ENCODE peak calls at places on chromosomes 16 and 17, in five cellular contexts. One of them, this sample, is unnamed.

GRCh38 chr16:23917621-23918020 is 81.8 kb downstream of the PRKCB start:
- DNase-seq in brain microvascular endothelial cell: no peak
- DNase-seq in AG04450: no peak
- DNase-seq in HFF-Myc: no peak
- DNase-seq in cardiac muscle cell: no peak
- DNase-seq in this sample: no peak

GRCh38 chr16:11480634-11481033 is 106.1 kb downstream of the LITAF start:
- DNase-seq in HFF-Myc: no peak
- DNase-seq in cardiac muscle cell: no peak
- DNase-seq in brain microvascular endothelial cell: no peak
- DNase-seq in AG04450: no peak
- DNase-seq in this sample: no peak

GRCh38 chr17:76948726-76949342 is 80.6 kb downstream of the MGAT5B start:
- DNase-seq in HFF-Myc: no peak
- DNase-seq in brain microvascular endothelial cell: no peak
- DNase-seq in cardiac muscle cell: no peak
- DNase-seq in AG04450: no peak
- DNase-seq in this sample: no peak

GRCh38 chr17:64336760-64337413 is 53.8 kb downstream of the PECAM1 start:
- DNase-seq in cardiac muscle cell: no peak
- DNase-seq in brain microvascular endothelial cell: no peak
- DNase-seq in AG04450: no peak
- DNase-seq in HFF-Myc: no peak
- DNase-seq in this sample: no peak

GRCh38 chr17:42675984-42676423 is 790 bp downstream of the PLEKHH3 start:
- DNase-seq in AG04450: no peak
- DNase-seq in cardiac muscle cell: peak
- DNase-seq in HFF-Myc: no peak
- DNase-seq in brain microvascular endothelial cell: no peak
- DNase-seq in this sample: no peak

GRCh38 chr16:56792960-56793359 is 63.0 kb downstream of the NUP93 start:
- DNase-seq in HFF-Myc: no peak
- DNase-seq in brain microvascular endothelial cell: no peak
- DNase-seq in AG04450: no peak
- DNase-seq in cardiac muscle cell: no peak
- DNase-seq in this sample: no peak

GRCh38 chr17:80891096-80892018 is 100.3 kb upstream of the CHMP6 start:
- DNase-seq in cardiac muscle cell: no peak
- DNase-seq in brain microvascular endothelial cell: peak
- DNase-seq in HFF-Myc: peak
- DNase-seq in AG04450: peak
- DNase-seq in this sample: no peak

GRCh38 chr16:86722970-86723369 is 144.6 kb downstream of the FOXL1 start:
- DNase-seq in HFF-Myc: no peak
- DNase-seq in AG04450: no peak
- DNase-seq in brain microvascular endothelial cell: no peak
- DNase-seq in cardiac muscle cell: no peak
- DNase-seq in this sample: no peak

GRCh38 chr17:42669705-42670198 is 7.0 kb downstream of the PLEKHH3 start:
- DNase-seq in brain microvascular endothelial cell: no peak
- DNase-seq in cardiac muscle cell: no peak
- DNase-seq in HFF-Myc: no peak
- DNase-seq in AG04450: no peak
- DNase-seq in this sample: no peak

GRCh38 chr17:10512856-10513255 is 5.5 kb downstream of the MYH1 start:
- DNase-seq in cardiac muscle cell: no peak
- DNase-seq in AG04450: no peak
- DNase-seq in HFF-Myc: no peak
- DNase-seq in brain microvascular endothelial cell: no peak
- DNase-seq in this sample: no peak

GRCh38 chr16:8070501-8070900 is 519.8 kb downstream of the TMEM114 start:
- DNase-seq in HFF-Myc: no peak
- DNase-seq in cardiac muscle cell: no peak
- DNase-seq in AG04450: no peak
- DNase-seq in brain microvascular endothelial cell: no peak
- DNase-seq in this sample: no peak

GRCh38 chr17:38667099-38667786 is 7.5 kb downstream of the EPOP start:
- DNase-seq in AG04450: peak
- DNase-seq in brain microvascular endothelial cell: peak
- DNase-seq in cardiac muscle cell: peak
- DNase-seq in HFF-Myc: peak
- DNase-seq in this sample: peak

GRCh38 chr17:57315061-57315851 is 58.9 kb downstream of the MSI2 start:
- DNase-seq in brain microvascular endothelial cell: no peak
- DNase-seq in cardiac muscle cell: no peak
- DNase-seq in AG04450: no peak
- DNase-seq in HFF-Myc: no peak
- DNase-seq in this sample: no peak

GRCh38 chr17:44653384-44653783 is 2.9 kb upstream of the MEIOC start:
- DNase-seq in AG04450: no peak
- DNase-seq in brain microvascular endothelial cell: no peak
- DNase-seq in cardiac muscle cell: no peak
- DNase-seq in HFF-Myc: no peak
- DNase-seq in this sample: no peak

GRCh38 chr17:34116306-34116705 is 138.8 kb upstream of the CCL2 start:
- DNase-seq in brain microvascular endothelial cell: no peak
- DNase-seq in HFF-Myc: no peak
- DNase-seq in cardiac muscle cell: no peak
- DNase-seq in AG04450: no peak
- DNase-seq in this sample: no peak

GRCh38 chr17:37610971-37611370 is 1.8 kb upstream of the SYNRG start:
- DNase-seq in HFF-Myc: no peak
- DNase-seq in AG04450: no peak
- DNase-seq in brain microvascular endothelial cell: no peak
- DNase-seq in cardiac muscle cell: no peak
- DNase-seq in this sample: no peak

GRCh38 chr16:56793504-56793903 is 63.6 kb downstream of the NUP93 start:
- DNase-seq in HFF-Myc: no peak
- DNase-seq in brain microvascular endothelial cell: peak
- DNase-seq in AG04450: no peak
- DNase-seq in cardiac muscle cell: peak
- DNase-seq in this sample: no peak

GRCh38 chr17:56786989-56787482 is 46.7 kb downstream of the C17orf67 start:
- DNase-seq in brain microvascular endothelial cell: peak
- DNase-seq in AG04450: peak
- DNase-seq in cardiac muscle cell: no peak
- DNase-seq in HFF-Myc: peak
- DNase-seq in this sample: peak

GRCh38 chr17:58382108-58382884 is 30.3 kb upstream of the SUPT4H1 start:
- DNase-seq in brain microvascular endothelial cell: no peak
- DNase-seq in cardiac muscle cell: no peak
- DNase-seq in AG04450: no peak
- DNase-seq in HFF-Myc: no peak
- DNase-seq in this sample: no peak

GRCh38 chr17:76524598-76525512 is 12.7 kb downstream of the CYGB start:
- DNase-seq in brain microvascular endothelial cell: no peak
- DNase-seq in HFF-Myc: no peak
- DNase-seq in AG04450: no peak
- DNase-seq in cardiac muscle cell: no peak
- DNase-seq in this sample: no peak

GRCh38 chr17:42853597-42853967 is 2.6 kb downstream of the AOC3 start:
- DNase-seq in HFF-Myc: no peak
- DNase-seq in brain microvascular endothelial cell: no peak
- DNase-seq in cardiac muscle cell: no peak
- DNase-seq in AG04450: no peak
- DNase-seq in this sample: no peak

GRCh38 chr16:58306327-58306726 is 11.5 kb upstream of the PRSS54 start:
- DNase-seq in AG04450: no peak
- DNase-seq in brain microvascular endothelial cell: peak
- DNase-seq in HFF-Myc: no peak
- DNase-seq in cardiac muscle cell: no peak
- DNase-seq in this sample: no peak

GRCh38 chr17:19384723-19385391 is 2.1 kb downstream of the MFAP4 start:
- DNase-seq in brain microvascular endothelial cell: no peak
- DNase-seq in cardiac muscle cell: no peak
- DNase-seq in AG04450: peak
- DNase-seq in HFF-Myc: peak
- DNase-seq in this sample: no peak

GRCh38 chr17:5198472-5198871 is 6.8 kb upstream of the ZNF594 start:
- DNase-seq in brain microvascular endothelial cell: no peak
- DNase-seq in HFF-Myc: no peak
- DNase-seq in AG04450: no peak
- DNase-seq in cardiac muscle cell: no peak
- DNase-seq in this sample: no peak

GRCh38 chr16:844638-845348 is 44.3 kb upstream of the GNG13 start:
- DNase-seq in cardiac muscle cell: no peak
- DNase-seq in brain microvascular endothelial cell: no peak
- DNase-seq in AG04450: no peak
- DNase-seq in HFF-Myc: no peak
- DNase-seq in this sample: no peak

GRCh38 chr17:5693821-5694220 is 109.5 kb upstream of the NLRP1 start:
- DNase-seq in AG04450: no peak
- DNase-seq in brain microvascular endothelial cell: no peak
- DNase-seq in cardiac muscle cell: no peak
- DNase-seq in HFF-Myc: no peak
- DNase-seq in this sample: no peak

GRCh38 chr16:3443108-3444031 is at the start of the genes NAA60 and ZNF597:
- DNase-seq in brain microvascular endothelial cell: peak
- DNase-seq in cardiac muscle cell: peak
- DNase-seq in AG04450: peak
- DNase-seq in HFF-Myc: no peak
- DNase-seq in this sample: peak

GRCh38 chr16:19831678-19832077 is 53.0 kb downstream of the GPRC5B start:
- DNase-seq in brain microvascular endothelial cell: peak
- DNase-seq in cardiac muscle cell: peak
- DNase-seq in HFF-Myc: no peak
- DNase-seq in AG04450: peak
- DNase-seq in this sample: no peak

GRCh38 chr17:19456016-19456927 is 45.2 kb downstream of the RNF112 start:
- DNase-seq in brain microvascular endothelial cell: no peak
- DNase-seq in HFF-Myc: no peak
- DNase-seq in AG04450: no peak
- DNase-seq in cardiac muscle cell: no peak
- DNase-seq in this sample: no peak

GRCh38 chr16:16782153-16782552 is 403.2 kb downstream of the NPIPA7 start:
- DNase-seq in cardiac muscle cell: no peak
- DNase-seq in HFF-Myc: no peak
- DNase-seq in brain microvascular endothelial cell: no peak
- DNase-seq in AG04450: no peak
- DNase-seq in this sample: no peak

GRCh38 chr17:68821860-68822693 is 133.1 kb downstream of the ABCA8 start:
- DNase-seq in HFF-Myc: peak
- DNase-seq in cardiac muscle cell: peak
- DNase-seq in brain microvascular endothelial cell: peak
- DNase-seq in AG04450: peak
- DNase-seq in this sample: peak

GRCh38 chr16:4227040-4227332 is 14.9 kb downstream of the SRL start:
- DNase-seq in AG04450: no peak
- DNase-seq in brain microvascular endothelial cell: no peak
- DNase-seq in HFF-Myc: no peak
- DNase-seq in cardiac muscle cell: no peak
- DNase-seq in this sample: no peak

GRCh38 chr16:78832100-78832499 is 732.6 kb downstream of the WWOX start:
- DNase-seq in brain microvascular endothelial cell: no peak
- DNase-seq in AG04450: no peak
- DNase-seq in cardiac muscle cell: no peak
- DNase-seq in HFF-Myc: no peak
- DNase-seq in this sample: no peak

GRCh38 chr17:57521606-57522435 is 223.3 kb downstream of the CCDC182 start:
- DNase-seq in cardiac muscle cell: no peak
- DNase-seq in HFF-Myc: no peak
- DNase-seq in AG04450: no peak
- DNase-seq in brain microvascular endothelial cell: no peak
- DNase-seq in this sample: peak

GRCh38 chr17:58120195-58120822 is 27.9 kb upstream of the OR4D1 start:
- DNase-seq in HFF-Myc: peak
- DNase-seq in brain microvascular endothelial cell: peak
- DNase-seq in AG04450: peak
- DNase-seq in cardiac muscle cell: peak
- DNase-seq in this sample: no peak

GRCh38 chr16:49354101-49354500 is 19.5 kb upstream of the C16orf78 start:
- DNase-seq in cardiac muscle cell: no peak
- DNase-seq in brain microvascular endothelial cell: no peak
- DNase-seq in AG04450: no peak
- DNase-seq in HFF-Myc: no peak
- DNase-seq in this sample: no peak
- TF ChIP-seq CTCF in cardiac muscle cell: no peak
- TF ChIP-seq CTCF in brain microvascular endothelial cell: no peak
- TF ChIP-seq CTCF in AG04450: no peak
- TF ChIP-seq CTCF in HFF-Myc: no peak
- TF ChIP-seq CTCF in this sample: no peak

DNA sequence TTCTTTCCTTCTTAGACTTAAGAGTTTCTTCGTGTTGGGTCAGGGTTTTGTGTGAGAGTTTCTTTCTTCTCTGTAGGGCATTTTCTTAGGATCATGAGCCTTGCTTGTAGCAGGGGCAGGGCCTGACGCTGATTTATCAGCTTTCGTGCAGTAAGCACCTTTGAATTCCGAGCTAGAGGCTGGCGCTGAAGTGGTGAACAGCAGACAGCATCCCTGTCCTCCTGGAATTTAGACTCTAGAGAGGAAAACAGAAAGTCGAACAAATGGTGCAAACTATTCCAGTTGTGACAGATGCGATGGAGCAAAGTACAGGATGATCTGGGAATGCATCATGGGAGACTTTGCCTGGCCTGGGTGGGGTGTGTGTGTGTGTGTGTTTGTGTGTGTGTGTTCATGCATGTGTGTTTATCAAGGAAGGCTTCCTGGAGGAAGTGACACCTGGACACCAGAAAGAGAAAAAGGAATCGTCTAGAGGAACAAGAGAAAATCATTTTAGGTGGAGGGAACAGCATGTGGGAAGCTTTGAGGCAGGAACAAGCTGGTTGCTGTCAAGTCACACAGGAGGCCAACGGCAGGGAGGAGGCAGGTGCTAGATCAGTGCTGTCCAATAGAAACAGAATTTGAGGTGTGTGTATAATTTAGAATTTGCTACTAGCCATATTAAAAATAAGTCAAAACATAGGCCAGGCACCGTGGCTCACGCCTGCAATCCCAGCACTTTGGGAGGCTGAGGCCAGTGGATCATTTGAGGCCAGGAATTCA is 60.2 kb downstream of the WWP2 start:
- DNase-seq in HFF-Myc: no peak
- DNase-seq in brain microvascular endothelial cell: no peak
- DNase-seq in cardiac muscle cell: no peak
- DNase-seq in AG04450: no peak
- DNase-seq in this sample: no peak
- TF ChIP-seq CTCF in HFF-Myc: no peak
- TF ChIP-seq CTCF in brain microvascular endothelial cell: no peak
- TF ChIP-seq CTCF in cardiac muscle cell: no peak
- TF ChIP-seq CTCF in AG04450: no peak
- TF ChIP-seq CTCF in this sample: no peak

GRCh38 chr17:7493941-7494340 is 9.8 kb downstream of the POLR2A start:
- DNase-seq in cardiac muscle cell: no peak
- DNase-seq in HFF-Myc: no peak
- DNase-seq in brain microvascular endothelial cell: no peak
- DNase-seq in AG04450: no peak
- DNase-seq in this sample: no peak
- TF ChIP-seq CTCF in cardiac muscle cell: no peak
- TF ChIP-seq CTCF in HFF-Myc: no peak
- TF ChIP-seq CTCF in brain microvascular endothelial cell: no peak
- TF ChIP-seq CTCF in AG04450: no peak
- TF ChIP-seq CTCF in this sample: no peak

DNA sequence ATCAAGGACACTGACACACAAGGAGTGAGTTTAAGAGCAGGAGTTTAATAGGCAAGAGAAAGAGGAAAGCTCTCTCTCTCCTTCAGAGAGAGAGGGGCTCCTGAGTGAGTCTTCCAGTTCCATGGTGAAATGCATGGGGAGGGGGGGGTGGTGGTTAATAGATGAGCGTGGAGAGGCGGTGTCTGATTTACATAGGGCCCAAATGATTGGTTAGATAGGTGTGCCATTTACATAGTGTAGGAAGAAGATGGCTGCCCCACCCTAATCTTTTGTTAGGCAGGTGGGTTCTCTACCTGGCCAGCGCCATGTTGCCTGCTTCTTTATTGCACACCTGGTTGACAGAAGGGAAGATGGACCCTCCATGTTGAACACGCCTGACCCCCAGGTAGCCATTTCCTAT is 250.0 kb upstream of the CACNG5 start:
- DNase-seq in HFF-Myc: no peak
- DNase-seq in brain microvascular endothelial cell: no peak
- DNase-seq in AG04450: no peak
- DNase-seq in cardiac muscle cell: no peak
- DNase-seq in this sample: no peak
- TF ChIP-seq CTCF in HFF-Myc: no peak
- TF ChIP-seq CTCF in brain microvascular endothelial cell: no peak
- TF ChIP-seq CTCF in AG04450: no peak
- TF ChIP-seq CTCF in cardiac muscle cell: no peak
- TF ChIP-seq CTCF in this sample: no peak